ENCODE peak calls at places on chromosomes 11 and 22, in four cellular contexts. One of them, this sample, is unnamed.
A peak's percentile ranks its signal among the peaks of the same experiment; 100 is the strongest.

GRCh38 chr11:113675565-113675964 is 30.5 kb downstream of the TMPRSS5 start:
- DNase-seq in HepG2: no peak
- DNase-seq in H1: no peak
- DNase-seq in GM12878: no peak
- DNase-seq in this sample: no peak

GRCh38 chr22:29661355-29661754 is 57.9 kb downstream of the NF2 start:
- DNase-seq in HepG2: no peak
- DNase-seq in H1: no peak
- DNase-seq in GM12878: no peak
- DNase-seq in this sample: no peak

GRCh38 chr11:61516675-61517516 is 8.3 kb downstream of the LRRC10B start:
- DNase-seq in HepG2: peak; percentile 8
- DNase-seq in H1: peak; percentile 96
- DNase-seq in GM12878: no peak
- DNase-seq in this sample: no peak

GRCh38 chr22:31260474-31260856 is 31.8 kb downstream of the PIK3IP1 start:
- DNase-seq in HepG2: no peak
- DNase-seq in H1: no peak
- DNase-seq in GM12878: no peak
- DNase-seq in this sample: no peak

GRCh38 chr11:72613977-72614376 is 60.2 kb downstream of the PDE2A start:
- DNase-seq in HepG2: no peak
- DNase-seq in H1: no peak
- DNase-seq in GM12878: peak; percentile 13
- DNase-seq in this sample: no peak

GRCh38 chr11:105786766-105787165 is 176.9 kb downstream of the GRIA4 start:
- DNase-seq in HepG2: no peak
- DNase-seq in H1: no peak
- DNase-seq in GM12878: no peak
- DNase-seq in this sample: peak; percentile 22

GRCh38 chr11:103024086-103024485 is 67.9 kb downstream of the DCUN1D5 start:
- DNase-seq in HepG2: no peak
- DNase-seq in H1: no peak
- DNase-seq in GM12878: no peak
- DNase-seq in this sample: no peak

GRCh38 chr22:33579448-33580093 is 340.7 kb downstream of the LARGE1 start:
- DNase-seq in HepG2: peak; percentile 81
- DNase-seq in H1: peak; percentile 94
- DNase-seq in GM12878: no peak
- DNase-seq in this sample: peak; percentile 33

GRCh38 chr11:46336781-46337180 is 10.5 kb upstream of the DGKZ start:
- DNase-seq in HepG2: no peak
- DNase-seq in H1: no peak
- DNase-seq in GM12878: no peak
- DNase-seq in this sample: no peak

GRCh38 chr11:126969865-126970479 is 30.6 kb downstream of the KIRREL3 start:
- DNase-seq in HepG2: no peak
- DNase-seq in H1: no peak
- DNase-seq in GM12878: no peak
- DNase-seq in this sample: no peak

GRCh38 chr22:40813912-40814315 is 5.2 kb downstream of the SLC25A17 start:
- DNase-seq in HepG2: no peak
- DNase-seq in H1: no peak
- DNase-seq in GM12878: no peak
- DNase-seq in this sample: no peak

GRCh38 chr22:17781319-17782031 is 7.2 kb upstream of the BID start:
- DNase-seq in HepG2: peak; percentile 78
- DNase-seq in H1: no peak
- DNase-seq in GM12878: peak; percentile 60
- DNase-seq in this sample: no peak

GRCh38 chr22:30422481-30423295 is 2.9 kb upstream of the MTFP1 start:
- DNase-seq in HepG2: peak; percentile 81
- DNase-seq in H1: peak; percentile 76
- DNase-seq in GM12878: no peak
- DNase-seq in this sample: peak; percentile 43

GRCh38 chr22:37312549-37313183 is 30.4 kb downstream of the CYTH4 start:
- DNase-seq in HepG2: no peak
- DNase-seq in H1: no peak
- DNase-seq in GM12878: no peak
- DNase-seq in this sample: no peak

GRCh38 chr11:132864811-132865576 is 667.3 kb downstream of the OPCML start:
- DNase-seq in HepG2: no peak
- DNase-seq in H1: peak; percentile 56
- DNase-seq in GM12878: no peak
- DNase-seq in this sample: peak; percentile 46

GRCh38 chr11:91366186-91366585 is 858.4 kb upstream of the FAT3 start:
- DNase-seq in HepG2: no peak
- DNase-seq in H1: no peak
- DNase-seq in GM12878: no peak
- DNase-seq in this sample: no peak

GRCh38 chr22:37525073-37525745 is 6.0 kb upstream of the CARD10 start:
- DNase-seq in HepG2: no peak
- DNase-seq in H1: no peak
- DNase-seq in GM12878: no peak
- DNase-seq in this sample: no peak

GRCh38 chr11:97361812-97362378 is 972.1 kb downstream of the JRKL start:
- DNase-seq in HepG2: no peak
- DNase-seq in H1: no peak
- DNase-seq in GM12878: no peak
- DNase-seq in this sample: no peak

GRCh38 chr11:31214337-31214736 is 155.2 kb downstream of the DCDC1 start:
- DNase-seq in HepG2: no peak
- DNase-seq in H1: no peak
- DNase-seq in GM12878: no peak
- DNase-seq in this sample: no peak

GRCh38 chr11:120781486-120782120 is 242.3 kb upstream of the TBCEL start:
- DNase-seq in HepG2: no peak
- DNase-seq in H1: no peak
- DNase-seq in GM12878: no peak
- DNase-seq in this sample: no peak

GRCh38 chr11:66008468-66009101 is 3.2 kb upstream of the CST6 start:
- DNase-seq in HepG2: no peak
- DNase-seq in H1: no peak
- DNase-seq in GM12878: no peak
- DNase-seq in this sample: no peak

GRCh38 chr11:7088921-7089320 is at the start of gene RBMXL2:
- DNase-seq in HepG2: no peak
- DNase-seq in H1: no peak
- DNase-seq in GM12878: no peak
- DNase-seq in this sample: no peak

GRCh38 chr22:48755332-48755949 is 1072.2 kb downstream of the BRD1 start:
- DNase-seq in HepG2: no peak
- DNase-seq in H1: no peak
- DNase-seq in GM12878: no peak
- DNase-seq in this sample: no peak

GRCh38 chr11:50070389-50070788 is 37.7 kb downstream of the OR4C45 start:
- DNase-seq in HepG2: no peak
- DNase-seq in H1: no peak
- DNase-seq in GM12878: no peak
- DNase-seq in this sample: no peak

GRCh38 chr11:18844753-18845367 is 53.3 kb upstream of the PTPN5 start:
- DNase-seq in HepG2: peak; percentile 37
- DNase-seq in H1: no peak
- DNase-seq in GM12878: no peak
- DNase-seq in this sample: peak; percentile 18
- TF ChIP-seq ZNF274 in HepG2: no peak
- TF ChIP-seq ZNF274 in H1: no peak
- TF ChIP-seq ZNF274 in GM12878: no peak
- TF ChIP-seq ZNF274 in this sample: no peak

DNA sequence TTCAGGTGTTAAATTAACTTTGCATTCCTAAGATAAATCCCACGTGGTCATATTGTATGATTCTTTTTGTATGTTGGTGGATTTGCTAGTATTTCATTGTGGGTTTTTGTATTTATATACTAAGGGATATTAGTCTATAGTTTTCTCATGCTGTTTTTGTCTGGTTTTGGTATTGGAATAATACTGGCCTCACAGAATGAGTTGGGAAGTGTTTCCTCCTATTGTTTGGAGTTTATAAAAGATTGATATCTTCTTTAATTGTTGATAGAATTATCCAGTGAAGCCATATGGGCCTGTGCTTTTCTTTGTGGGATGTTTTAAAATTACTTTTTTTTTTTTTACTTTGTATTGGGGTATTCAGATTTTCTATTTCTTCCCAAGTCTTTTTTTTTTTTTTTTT is 59.8 kb downstream of the QSER1 start:
- DNase-seq in HepG2: no peak
- DNase-seq in H1: no peak
- DNase-seq in GM12878: no peak
- DNase-seq in this sample: no peak
- TF ChIP-seq SUZ12 in HepG2: no peak
- TF ChIP-seq SUZ12 in H1: no peak
- TF ChIP-seq SUZ12 in GM12878: no peak
- TF ChIP-seq SUZ12 in this sample: no peak

DNA sequence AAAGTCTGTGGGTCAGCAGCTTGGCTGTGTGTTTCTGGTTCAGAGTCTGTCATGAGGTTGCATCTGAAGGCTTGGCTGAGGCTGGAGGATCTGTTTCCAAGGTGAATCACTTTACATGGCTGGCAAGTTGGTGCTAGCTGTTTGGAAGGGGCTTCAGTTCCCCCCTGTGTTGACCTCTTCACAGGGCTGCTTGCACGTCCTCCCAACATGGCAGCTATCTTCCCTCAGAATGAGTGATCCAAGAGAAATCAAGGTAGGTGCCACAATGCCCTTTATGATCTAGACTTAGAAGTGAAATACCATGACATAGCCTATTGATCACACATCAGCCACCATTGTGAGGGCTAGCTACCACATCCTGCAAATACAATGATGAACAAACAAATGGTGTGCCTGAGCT is 9.9 kb downstream of the APOA4 start:
- DNase-seq in HepG2: no peak
- DNase-seq in H1: no peak
- DNase-seq in GM12878: no peak
- DNase-seq in this sample: no peak
- TF ChIP-seq ZNF274 in HepG2: no peak
- TF ChIP-seq ZNF274 in H1: no peak
- TF ChIP-seq ZNF274 in GM12878: no peak
- TF ChIP-seq ZNF274 in this sample: no peak

GRCh38 chr11:87603887-87604286 is 566.2 kb downstream of the TMEM135 start:
- DNase-seq in HepG2: no peak
- DNase-seq in H1: no peak
- DNase-seq in GM12878: no peak
- DNase-seq in this sample: no peak

GRCh38 chr11:87602776-87603175 is 565.0 kb downstream of the TMEM135 start:
- DNase-seq in HepG2: no peak
- DNase-seq in H1: no peak
- DNase-seq in GM12878: no peak
- DNase-seq in this sample: no peak

GRCh38 chr11:87600938-87601337 is 563.2 kb downstream of the TMEM135 start:
- DNase-seq in HepG2: no peak
- DNase-seq in H1: no peak
- DNase-seq in GM12878: no peak
- DNase-seq in this sample: no peak

DNA sequence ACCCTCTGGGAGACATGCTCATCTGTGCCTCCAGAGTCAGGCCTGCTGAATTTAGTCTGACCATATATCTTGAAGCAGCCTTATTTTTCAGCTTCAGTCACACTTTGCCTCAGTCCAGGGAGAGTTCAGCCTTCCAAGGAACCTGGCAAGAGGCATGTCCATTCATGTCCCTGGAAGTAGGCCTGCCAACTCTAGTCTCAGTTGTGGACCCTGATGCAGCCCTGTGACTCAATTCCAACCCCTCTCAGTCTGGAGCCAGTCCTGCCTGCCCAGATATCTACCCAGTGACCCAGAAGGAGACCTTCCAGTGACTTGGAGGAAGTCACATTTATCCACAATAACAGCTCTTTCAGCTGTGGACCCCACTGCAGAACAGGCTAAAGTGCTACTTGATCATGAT is 566.6 kb downstream of the TMEM135 start:
- DNase-seq in HepG2: no peak
- DNase-seq in H1: no peak
- DNase-seq in GM12878: no peak
- DNase-seq in this sample: no peak
- TF ChIP-seq SUZ12 in HepG2: no peak
- TF ChIP-seq SUZ12 in H1: no peak
- TF ChIP-seq SUZ12 in GM12878: no peak
- TF ChIP-seq SUZ12 in this sample: no peak

DNA sequence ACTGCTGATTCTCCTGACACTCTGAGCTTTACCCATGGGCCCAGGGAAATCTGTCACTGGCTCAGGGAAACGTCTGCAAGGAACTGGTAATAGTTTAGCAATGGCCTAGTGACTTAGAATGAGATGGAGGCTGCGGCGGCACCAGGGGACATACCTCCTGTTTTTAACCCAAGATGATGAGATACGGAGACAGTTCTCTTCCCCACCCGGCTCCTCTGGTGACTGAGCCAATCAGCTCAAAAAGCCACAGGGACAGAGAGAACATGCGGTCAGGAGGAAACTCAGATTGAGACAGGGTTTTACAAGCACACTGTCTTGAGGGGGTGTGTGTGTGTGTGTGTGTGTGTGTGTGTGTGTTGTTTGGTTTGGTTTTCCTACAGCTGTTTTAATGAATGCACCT is 246.0 kb downstream of the NTM start:
- DNase-seq in HepG2: no peak
- DNase-seq in H1: no peak
- DNase-seq in GM12878: no peak
- DNase-seq in this sample: no peak
- TF ChIP-seq ZNF274 in HepG2: no peak
- TF ChIP-seq ZNF274 in H1: no peak
- TF ChIP-seq ZNF274 in GM12878: no peak
- TF ChIP-seq ZNF274 in this sample: no peak

GRCh38 chr22:42387631-42388030 is 44.6 kb downstream of the NFAM1 start:
- DNase-seq in HepG2: no peak
- DNase-seq in H1: no peak
- DNase-seq in GM12878: no peak
- DNase-seq in this sample: no peak
- TF ChIP-seq SUZ12 in HepG2: no peak
- TF ChIP-seq SUZ12 in H1: no peak
- TF ChIP-seq SUZ12 in GM12878: no peak
- TF ChIP-seq SUZ12 in this sample: no peak